ENCODE peak calls at places on chromosomes 4 and X, in ten cellular contexts. X, F, H, G, Q, J, Y, K, P and I are unnamed samples.

GRCh38 chrX:15915959-15916703 is 61.5 kb upstream of the AP1S2 start:
- DNase-seq in X (peak; percentile 38), F (no peak), H (no peak), G (peak; percentile 1), Q (no peak), J (no peak), Y (no peak), K (no peak), P (no peak), I (no peak)

GRCh38 chr4:14529653-14530052 is 472.6 kb upstream of the CPEB2 start:
- DNase-seq in X (peak; percentile 2), F (peak; percentile 9), H (no peak), G (no peak), Q (no peak), J (no peak), Y (no peak), K (no peak), P (no peak), I (no peak)

GRCh38 chr4:110586137-110586850 is 36.6 kb downstream of the PITX2 start:
- DNase-seq in X (peak; percentile 76), F (peak; percentile 77), H (no peak), G (no peak), Q (no peak), J (no peak), Y (no peak), K (peak; percentile 15), P (peak; percentile 81), I (peak; percentile 66)

GRCh38 chrX:16119353-16120220 is 3.8 kb upstream of the GRPR start:
- DNase-seq in X (no peak), F (no peak), H (no peak), G (no peak), Q (no peak), J (no peak), Y (no peak), K (no peak), P (no peak), I (peak; percentile 27)

GRCh38 chr4:41430796-41431195 is 107.2 kb upstream of the LIMCH1 start:
- DNase-seq in X (no peak), F (peak; percentile 27), H (no peak), G (no peak), Q (no peak), J (no peak), Y (no peak), K (no peak), P (peak; percentile 76), I (no peak)

GRCh38 chrX:63503541-63503940 is 152.4 kb upstream of the SPIN4 start:
- DNase-seq in X (peak; percentile 54), F (peak; percentile 55), H (no peak), G (no peak), Q (no peak), J (no peak), Y (no peak), K (no peak), P (peak; percentile 71), I (no peak)

GRCh38 chrX:24799565-24799964 is 105.8 kb downstream of the POLA1 start:
- DNase-seq in X (no peak), F (no peak), H (no peak), G (no peak), Q (no peak), J (no peak), Y (no peak), K (no peak), P (no peak), I (no peak)

GRCh38 chrX:107566603-107567262 is 61.6 kb upstream of the PRPS1 start:
- DNase-seq in X (no peak), F (peak; percentile 13), H (no peak), G (no peak), Q (no peak), J (no peak), Y (no peak), K (no peak), P (no peak), I (peak; percentile 42)

GRCh38 chr4:167233523-167234387 is 539 bp downstream of the SPOCK3 start:
- DNase-seq in X (peak; percentile 11), F (peak; percentile 13), H (peak; percentile 46), G (no peak), Q (peak; percentile 26), J (no peak), Y (peak; percentile 12), K (no peak), P (no peak), I (no peak)

GRCh38 chr4:179664628-179665027 is 2222.4 kb upstream of the AGA start:
- DNase-seq in X (no peak), F (no peak), H (no peak), G (no peak), Q (no peak), J (no peak), Y (no peak), K (no peak), P (no peak), I (no peak)
- TF ChIP-seq CTCF in X (no peak), F (no peak), H (no peak), G (no peak), Q (no peak), J (no peak), Y (no peak), K (no peak), P (no peak), I (no peak)

DNA sequence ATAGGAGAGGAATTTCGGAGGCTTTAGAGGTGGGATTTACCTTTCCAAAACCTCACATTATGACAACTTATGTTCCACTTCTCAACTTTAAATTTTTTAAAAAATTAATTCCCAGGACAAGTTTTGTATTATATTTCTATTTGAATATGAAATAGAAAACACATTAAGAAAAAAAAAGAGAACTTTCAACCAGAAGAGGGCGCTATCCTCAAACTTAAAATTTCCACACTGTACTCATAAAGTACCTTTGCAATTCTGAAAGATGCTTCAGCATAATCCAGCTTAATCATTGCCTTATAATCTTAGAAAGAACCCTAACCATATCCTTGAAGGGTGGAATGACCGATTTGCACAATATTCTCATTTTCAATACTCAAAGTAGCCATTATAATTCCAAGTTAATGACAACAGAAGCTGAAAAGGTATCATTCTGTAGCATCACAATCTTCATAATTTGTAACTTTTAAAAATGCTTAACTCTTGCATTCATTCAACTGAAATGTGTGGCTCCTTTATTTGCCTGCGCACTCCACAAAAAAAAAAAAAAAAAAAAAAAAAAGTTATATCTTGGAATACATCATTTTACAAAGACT is 158.0 kb downstream of the KCNIP4 start:
- DNase-seq in X (peak; percentile 74), F (peak; percentile 83), H (no peak), G (no peak), Q (no peak), J (no peak), Y (no peak), K (no peak), P (peak; percentile 48), I (peak; percentile 66)
- TF ChIP-seq CTCF in X (peak; percentile 35), F (peak; percentile 25), H (peak; percentile 78), G (no peak), Q (peak; percentile 94), J (peak; percentile 41), Y (peak; percentile 77), K (peak; percentile 35), P (peak; percentile 60), I (peak; percentile 45)

GRCh38 chr4:74038161-74039064 is at the start of gene CXCL3:
- DNase-seq in X (peak; percentile 71), F (peak; percentile 74), H (peak; percentile 56), G (peak; percentile 90), Q (peak; percentile 76), J (peak; percentile 47), Y (peak; percentile 60), K (no peak), P (peak; percentile 53), I (peak; percentile 55)
- TF ChIP-seq CTCF in X (no peak), F (peak; percentile 24), H (no peak), G (no peak), Q (peak; percentile 34), J (peak; percentile 36), Y (peak; percentile 58), K (no peak), P (peak; percentile 15), I (peak; percentile 25)

GRCh38 chrX:113260474-113260873 is 419.8 kb upstream of the AMOT start:
- DNase-seq in X (peak; percentile 4), F (no peak), H (no peak), G (no peak), Q (no peak), J (no peak), Y (no peak), K (no peak), P (peak; percentile 0), I (peak; percentile 3)
- TF ChIP-seq CTCF in X (peak; percentile 11), F (no peak), H (no peak), G (no peak), Q (peak; percentile 50), J (no peak), Y (peak; percentile 47), K (peak; percentile 22), P (peak; percentile 36), I (peak; percentile 36)

GRCh38 chrX:72130762-72131231 is 918 bp downstream of the RTL5 start:
- DNase-seq in X (no peak), F (no peak), H (no peak), G (no peak), Q (no peak), J (peak; percentile 42), Y (no peak), K (no peak), P (no peak), I (no peak)
- TF ChIP-seq CTCF in X (no peak), F (no peak), H (no peak), G (no peak), Q (no peak), J (no peak), Y (no peak), K (no peak), P (no peak), I (no peak)